ENCODE peak calls at places on chromosomes 3 and 15, in six cellular contexts. A, K, R, P, Y and X are unnamed samples.

GRCh38 chr3:188152660-188153497 is 1.1 kb upstream of the LPP start:
- DNase-seq in Y (peak; percentile 17), P (peak; percentile 41), A (peak; percentile 65), R (peak; percentile 28), K (peak; percentile 93), X (peak; percentile 45)

GRCh38 chr3:46981932-46982471 is 2.5 kb downstream of the NBEAL2 start:
- DNase-seq in P (no peak), A (peak; percentile 73), Y (no peak), R (no peak), K (peak; percentile 93), X (no peak)

GRCh38 chr3:168285506-168285905 is 189.8 kb upstream of the GOLIM4 start:
- DNase-seq in P (no peak), K (no peak), R (no peak), A (no peak), Y (no peak), X (no peak)

GRCh38 chr15:29018406-29018805 is 132.6 kb downstream of the APBA2 start:
- DNase-seq in P (no peak), R (no peak), Y (no peak), A (no peak), K (no peak), X (no peak)

GRCh38 chr3:45088959-45089358 is 57.2 kb downstream of the CDCP1 start:
- DNase-seq in P (no peak), R (no peak), Y (no peak), A (no peak), K (no peak), X (no peak)

GRCh38 chr15:67968564-67969440 is 85.3 kb upstream of the PIAS1 start:
- DNase-seq in P (no peak), R (no peak), A (no peak), Y (no peak), K (no peak), X (no peak)

GRCh38 chr15:98358971-98359370 is 289.4 kb upstream of the IGF1R start:
- DNase-seq in Y (no peak), A (no peak), R (no peak), P (no peak), K (no peak), X (no peak)

GRCh38 chr3:105274958-105275357 is 91.8 kb upstream of the ALCAM start:
- DNase-seq in R (no peak), K (no peak), Y (no peak), A (no peak), P (no peak), X (peak; percentile 40)

GRCh38 chr15:70358871-70359647 is 261.3 kb upstream of the TLE3 start:
- DNase-seq in P (no peak), K (peak; percentile 56), A (no peak), R (no peak), Y (no peak), X (no peak)

DNA sequence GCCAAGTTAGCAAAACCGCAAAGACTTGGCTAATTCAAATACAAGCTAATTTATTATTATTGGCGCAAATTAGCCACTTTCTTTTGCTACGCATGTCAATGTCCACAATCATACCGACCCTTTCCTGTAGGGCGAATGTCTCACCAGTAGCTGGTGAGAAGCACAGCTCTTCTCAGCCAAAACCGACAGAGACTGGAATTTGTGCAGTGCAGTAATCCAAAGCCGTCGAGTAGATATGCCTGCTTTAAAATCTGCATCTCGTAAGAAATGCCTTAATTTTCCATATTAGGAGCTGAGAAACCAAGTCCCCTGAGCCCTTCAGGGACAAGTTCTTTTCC is 614 bp upstream of the MINDY2 start:
- DNase-seq in K (no peak), A (no peak), P (no peak), R (no peak), Y (peak; percentile 51), X (no peak)
- TF ChIP-seq CTCF in K (no peak), A (no peak), P (no peak), R (no peak), Y (no peak), X (no peak)

GRCh38 chr15:74123131-74123429 is 7.3 kb upstream of the ISLR2 start:
- DNase-seq in A (no peak), Y (no peak), R (no peak), K (no peak), P (peak; percentile 60), X (no peak)
- TF ChIP-seq CTCF in A (no peak), Y (no peak), R (no peak), K (no peak), P (no peak), X (no peak)

DNA sequence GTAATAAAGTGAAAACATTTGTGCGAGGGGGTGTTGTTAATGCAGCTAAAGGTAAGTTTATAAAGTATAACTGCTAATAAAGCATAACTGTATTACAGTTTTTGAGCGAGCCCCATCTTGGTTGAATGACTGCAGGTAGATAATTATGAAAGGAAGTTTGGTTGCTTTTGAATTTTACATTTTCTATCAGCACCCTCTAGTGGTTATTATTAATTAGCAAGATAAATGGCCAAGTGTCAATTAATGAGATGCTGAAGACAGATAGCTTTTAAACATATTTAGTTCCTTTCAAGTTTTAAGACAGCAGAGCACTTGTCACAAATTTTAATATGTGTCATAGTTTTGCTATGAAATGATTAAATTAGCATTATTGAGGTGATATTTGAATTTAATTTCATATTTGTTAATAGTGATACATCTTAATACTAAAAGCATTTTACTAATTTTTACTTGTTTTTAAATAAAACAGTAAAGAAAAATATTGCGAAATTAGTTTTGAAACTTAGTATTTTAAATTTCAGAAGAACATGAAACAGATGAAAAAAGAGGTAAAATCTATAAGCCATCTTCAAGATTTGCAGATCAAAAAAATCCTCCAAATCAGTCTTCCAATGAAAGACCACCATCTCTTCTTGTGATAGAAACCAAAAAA is 15.1 kb downstream of the U2SURP start:
- DNase-seq in A (no peak), Y (no peak), K (no peak), P (no peak), R (no peak), X (no peak)
- TF ChIP-seq CTCF in A (peak; percentile 35), Y (peak; percentile 49), K (no peak), P (peak; percentile 39), R (peak; percentile 79), X (peak; percentile 26)

DNA sequence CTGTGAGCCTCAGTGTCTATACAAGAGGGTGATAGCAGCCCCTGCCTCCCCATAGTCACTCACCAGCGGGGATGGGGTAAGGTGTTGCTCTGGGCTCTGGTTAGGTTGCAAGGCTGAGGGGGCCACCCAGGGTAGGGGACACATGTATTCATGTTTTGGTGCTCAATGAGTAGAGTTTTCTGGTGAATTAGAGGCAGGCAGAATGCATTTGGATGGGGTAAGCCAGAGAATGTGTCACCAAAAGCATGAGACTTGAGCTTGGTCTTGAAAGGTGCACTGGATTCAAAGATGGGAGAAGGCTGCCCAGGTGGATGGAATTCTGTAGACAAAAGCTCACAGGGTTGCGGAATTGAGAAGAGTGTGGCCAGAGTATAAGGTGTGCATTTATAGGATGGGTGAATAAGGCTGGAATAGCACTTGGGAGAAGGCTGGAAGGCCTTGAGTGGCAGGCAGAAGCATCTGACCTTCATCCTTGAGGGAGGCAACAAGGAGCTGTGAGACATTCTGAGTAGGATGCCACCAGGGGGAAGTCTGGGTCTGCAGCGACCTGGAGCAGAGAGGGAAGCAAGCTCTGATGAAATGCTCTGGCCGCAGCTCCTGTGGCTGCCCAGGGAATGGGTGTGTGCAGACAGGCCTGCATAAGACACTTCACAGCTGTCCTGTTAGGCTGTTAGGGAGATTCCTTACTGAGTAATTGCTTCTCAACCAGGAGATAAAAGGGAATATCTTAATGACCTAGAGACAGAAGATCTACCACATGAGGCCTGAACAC is 149.6 kb downstream of the CHDH start:
- DNase-seq in P (no peak), A (no peak), K (peak; percentile 52), R (no peak), Y (no peak), X (no peak)
- TF ChIP-seq CTCF in P (no peak), A (no peak), K (no peak), R (no peak), Y (no peak), X (peak; percentile 19)

GRCh38 chr3:119485563-119485962 is 12.8 kb upstream of the TIMMDC1 start:
- DNase-seq in Y (no peak), P (no peak), A (no peak), R (no peak), K (no peak), X (no peak)

GRCh38 chr3:119494597-119494996 is 3.8 kb upstream of the TIMMDC1 start:
- DNase-seq in A (no peak), Y (no peak), K (no peak), P (no peak), R (no peak), X (no peak)

GRCh38 chr3:119492810-119493209 is 5.5 kb upstream of the TIMMDC1 start:
- DNase-seq in Y (no peak), A (no peak), K (no peak), P (no peak), R (no peak), X (no peak)

GRCh38 chr3:119492128-119492527 is 6.2 kb upstream of the TIMMDC1 start:
- DNase-seq in R (no peak), Y (no peak), A (no peak), P (no peak), K (no peak), X (no peak)

DNA sequence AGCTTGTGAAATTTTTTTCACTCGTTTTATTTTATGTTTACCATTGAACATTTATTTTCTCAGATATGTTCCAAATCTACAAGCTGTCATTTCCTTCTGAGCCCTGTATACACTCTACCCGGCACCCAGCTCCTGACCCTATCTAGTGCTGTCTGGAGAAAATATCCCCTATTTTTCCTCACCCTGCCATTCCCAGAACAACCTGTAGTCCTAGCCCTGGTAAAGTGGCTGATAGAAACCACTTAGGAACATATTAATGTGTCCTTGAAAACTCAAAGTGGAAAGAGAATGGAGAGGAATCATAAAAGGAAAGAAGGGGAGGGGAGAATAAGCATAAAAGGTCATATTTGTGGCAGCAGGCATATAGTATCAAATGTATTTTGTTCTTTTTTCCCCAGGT is 8.2 kb upstream of the TIMMDC1 start:
- DNase-seq in K (no peak), A (no peak), Y (no peak), R (no peak), P (peak; percentile 9), X (no peak)
- TF ChIP-seq CTCF in K (no peak), A (no peak), Y (no peak), R (no peak), P (no peak), X (no peak)

GRCh38 chr3:12716605-12717121 is 42.4 kb downstream of the TMEM40 start:
- DNase-seq in A (no peak), P (no peak), K (no peak), R (no peak), Y (no peak), X (no peak)

GRCh38 chr3:12722205-12722604 is 36.9 kb downstream of the TMEM40 start:
- DNase-seq in K (no peak), R (no peak), A (no peak), P (no peak), Y (no peak), X (no peak)

GRCh38 chr3:12724794-12725193 is 34.3 kb downstream of the TMEM40 start:
- DNase-seq in R (no peak), P (no peak), K (no peak), Y (no peak), A (no peak), X (no peak)

GRCh38 chr3:12719541-12719940 is 39.5 kb downstream of the TMEM40 start:
- DNase-seq in A (no peak), R (no peak), K (no peak), P (no peak), Y (no peak), X (no peak)

DNA sequence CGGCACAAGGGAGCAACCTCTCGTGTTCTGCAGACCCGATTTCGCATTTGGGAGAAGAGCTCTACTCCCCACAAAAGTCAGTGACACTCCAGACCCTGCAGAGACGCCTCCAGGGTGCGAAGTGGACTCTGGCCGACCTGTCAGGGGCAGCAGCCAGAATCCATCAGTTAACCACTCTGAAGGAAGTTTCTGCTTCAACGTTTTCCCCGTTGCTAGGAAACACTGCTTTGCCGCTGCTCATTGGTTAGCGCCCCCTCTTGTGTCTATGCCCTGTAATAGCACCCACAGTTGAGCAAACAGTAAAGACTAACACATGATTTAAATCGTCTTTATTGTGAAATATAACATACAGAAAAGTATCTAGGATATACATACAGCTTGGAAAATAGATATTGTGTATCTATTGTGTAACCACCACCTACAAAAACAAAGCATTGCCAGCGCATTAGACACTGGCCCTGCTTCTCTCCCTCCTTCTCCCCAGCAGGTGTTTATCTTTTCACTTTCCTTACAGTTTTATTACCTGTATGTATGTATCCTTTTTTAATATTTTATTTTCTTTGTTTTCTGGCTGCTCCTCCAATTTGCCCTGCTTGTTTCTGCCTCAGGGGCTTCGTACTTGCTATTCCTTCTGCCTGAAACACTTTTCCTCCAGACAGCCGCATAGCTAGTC is 38.9 kb downstream of the TMEM40 start:
- DNase-seq in R (peak; percentile 45), K (peak; percentile 92), A (peak; percentile 77), P (peak; percentile 93), Y (peak; percentile 84), X (peak; percentile 48)
- TF ChIP-seq CTCF in R (peak; percentile 93), K (no peak), A (peak; percentile 70), P (peak; percentile 99), Y (peak; percentile 94), X (peak; percentile 99)